ENCODE peak calls at places on chromosomes 4 and X, in five cellular contexts. P is activated CD4-positive, alpha-beta T cell treated with anti-CD3 and anti-CD28 coated beads, Interleukin-2, amount 10 ng/mL, durations not matched to agents 7 days and 5 days; D is non-pigmented ciliary epithelial cell; N is neural progenitor cell; Y is NCI-H2081. M is an unnamed sample.

GRCh38 chr4:6087669-6088068 is 69.4 kb upstream of the C4orf50 start:
- DNase-seq in P (no peak), D (no peak), N (peak; percentile 79), Y (peak; percentile 64), M (no peak)

GRCh38 chr4:42048394-42048793 is 58.1 kb downstream of the SLC30A9 start:
- DNase-seq in P (no peak), D (peak; percentile 56), N (no peak), Y (no peak), M (peak; percentile 21)

GRCh38 chr4:78356251-78356650 is 195.3 kb upstream of the ANXA3 start:
- DNase-seq in P (no peak), D (no peak), N (no peak), Y (no peak), M (peak; percentile 34)

GRCh38 chr4:76434901-76435688 is at the start of gene SHROOM3:
- DNase-seq in P (no peak), D (no peak), N (peak; percentile 61), Y (no peak), M (no peak)

GRCh38 chr4:1012031-1012739 is 759 bp downstream of the FGFRL1 start:
- DNase-seq in P (peak; percentile 31), D (no peak), N (peak; percentile 77), Y (peak; percentile 53), M (no peak)

GRCh38 chr4:25107827-25108516 is 52.3 kb downstream of the SEPSECS start:
- DNase-seq in P (no peak), D (no peak), N (no peak), Y (no peak), M (no peak)

GRCh38 chr4:101835121-101835904 is 44.8 kb downstream of the BANK1 start:
- DNase-seq in P (no peak), D (no peak), N (no peak), Y (peak; percentile 6), M (peak; percentile 25)

GRCh38 chr4:3819210-3819919 is 53.2 kb downstream of the ADRA2C start:
- DNase-seq in P (no peak), D (no peak), N (no peak), Y (no peak), M (no peak)

GRCh38 chr4:153750197-153750817 is 9.5 kb downstream of the RNF175 start:
- DNase-seq in P (peak; percentile 85), D (peak; percentile 41), N (peak; percentile 90), Y (peak; percentile 65), M (peak; percentile 49)

GRCh38 chr4:121656269-121656641 is 40.5 kb downstream of the ANXA5 start:
- DNase-seq in P (peak; percentile 18), D (peak; percentile 64), N (peak; percentile 72), Y (peak; percentile 6), M (no peak)

GRCh38 chrX:7108995-7109634 is 38.4 kb upstream of the STS start:
- DNase-seq in P (no peak), D (no peak), N (peak; percentile 64), Y (no peak), M (no peak)